ENCODE peak calls at places on chromosomes 16 and 17, in nine cellular contexts. One of them, this sample, is unnamed.

GRCh38 chr17:51166987-51167931 is 1.0 kb downstream of the NME2 start:
- DNase-seq in NCI-H69: peak
- DNase-seq in stomach: peak
- DNase-seq in Caki2: peak
- DNase-seq in neural progenitor cell: peak
- DNase-seq in activated naive CD8-positive, alpha-beta T cell treated with anti-CD3 and anti-CD28 coated beads, Interleukin-2, amount 50 U/mL, for 24 hours: peak
- DNase-seq in H7: peak
- DNase-seq in HEK293T: peak
- DNase-seq in posterior cingulate gyrus: peak
- DNase-seq in this sample: peak

GRCh38 chr16:265711-266110 is 10.0 kb downstream of the RGS11 start:
- DNase-seq in NCI-H69: no peak
- DNase-seq in stomach: peak
- DNase-seq in Caki2: no peak
- DNase-seq in neural progenitor cell: no peak
- DNase-seq in activated naive CD8-positive, alpha-beta T cell treated with anti-CD3 and anti-CD28 coated beads, Interleukin-2, amount 50 U/mL, for 24 hours: no peak
- DNase-seq in H7: peak
- DNase-seq in HEK293T: no peak
- DNase-seq in posterior cingulate gyrus: no peak
- DNase-seq in this sample: no peak

GRCh38 chr17:3843935-3844516 is 2.0 kb downstream of the NCBP3 start:
- DNase-seq in NCI-H69: peak
- DNase-seq in stomach: peak
- DNase-seq in Caki2: peak
- DNase-seq in neural progenitor cell: peak
- DNase-seq in activated naive CD8-positive, alpha-beta T cell treated with anti-CD3 and anti-CD28 coated beads, Interleukin-2, amount 50 U/mL, for 24 hours: peak
- DNase-seq in H7: peak
- DNase-seq in HEK293T: peak
- DNase-seq in posterior cingulate gyrus: peak
- DNase-seq in this sample: peak

GRCh38 chr16:72467157-72467759 is 295.3 kb upstream of the PMFBP1 start:
- DNase-seq in NCI-H69: peak
- DNase-seq in stomach: no peak
- DNase-seq in Caki2: peak
- DNase-seq in neural progenitor cell: peak
- DNase-seq in activated naive CD8-positive, alpha-beta T cell treated with anti-CD3 and anti-CD28 coated beads, Interleukin-2, amount 50 U/mL, for 24 hours: no peak
- DNase-seq in H7: peak
- DNase-seq in HEK293T: peak
- DNase-seq in posterior cingulate gyrus: no peak
- DNase-seq in this sample: peak

GRCh38 chr17:38746004-38746892 is 1.9 kb downstream of the PCGF2 start:
- DNase-seq in NCI-H69: peak
- DNase-seq in stomach: no peak
- DNase-seq in Caki2: no peak
- DNase-seq in neural progenitor cell: no peak
- DNase-seq in activated naive CD8-positive, alpha-beta T cell treated with anti-CD3 and anti-CD28 coated beads, Interleukin-2, amount 50 U/mL, for 24 hours: no peak
- DNase-seq in H7: peak
- DNase-seq in HEK293T: no peak
- DNase-seq in posterior cingulate gyrus: peak
- DNase-seq in this sample: no peak

GRCh38 chr17:64385187-64386083 is 5.2 kb downstream of the PECAM1 start:
- DNase-seq in NCI-H69: no peak
- DNase-seq in stomach: no peak
- DNase-seq in Caki2: peak
- DNase-seq in neural progenitor cell: no peak
- DNase-seq in activated naive CD8-positive, alpha-beta T cell treated with anti-CD3 and anti-CD28 coated beads, Interleukin-2, amount 50 U/mL, for 24 hours: peak
- DNase-seq in H7: no peak
- DNase-seq in HEK293T: no peak
- DNase-seq in posterior cingulate gyrus: peak
- DNase-seq in this sample: peak

GRCh38 chr16:1066584-1067172 is 5.9 kb upstream of the SSTR5 start:
- DNase-seq in NCI-H69: peak
- DNase-seq in stomach: no peak
- DNase-seq in Caki2: no peak
- DNase-seq in neural progenitor cell: no peak
- DNase-seq in activated naive CD8-positive, alpha-beta T cell treated with anti-CD3 and anti-CD28 coated beads, Interleukin-2, amount 50 U/mL, for 24 hours: no peak
- DNase-seq in H7: no peak
- DNase-seq in HEK293T: no peak
- DNase-seq in posterior cingulate gyrus: no peak
- DNase-seq in this sample: no peak

GRCh38 chr17:54844262-54844661 is 56.4 kb upstream of the TOM1L1 start:
- DNase-seq in NCI-H69: no peak
- DNase-seq in stomach: no peak
- DNase-seq in Caki2: no peak
- DNase-seq in neural progenitor cell: no peak
- DNase-seq in activated naive CD8-positive, alpha-beta T cell treated with anti-CD3 and anti-CD28 coated beads, Interleukin-2, amount 50 U/mL, for 24 hours: no peak
- DNase-seq in H7: no peak
- DNase-seq in HEK293T: no peak
- DNase-seq in posterior cingulate gyrus: no peak
- DNase-seq in this sample: no peak

GRCh38 chr17:17538417-17539391 is 42.5 kb upstream of the RASD1 start:
- DNase-seq in NCI-H69: peak
- DNase-seq in stomach: peak
- DNase-seq in Caki2: no peak
- DNase-seq in neural progenitor cell: no peak
- DNase-seq in activated naive CD8-positive, alpha-beta T cell treated with anti-CD3 and anti-CD28 coated beads, Interleukin-2, amount 50 U/mL, for 24 hours: no peak
- DNase-seq in H7: no peak
- DNase-seq in HEK293T: peak
- DNase-seq in posterior cingulate gyrus: no peak
- DNase-seq in this sample: peak

GRCh38 chr17:70048020-70048419 is 27.0 kb upstream of the KCNJ16 start:
- DNase-seq in NCI-H69: no peak
- DNase-seq in stomach: no peak
- DNase-seq in Caki2: no peak
- DNase-seq in neural progenitor cell: no peak
- DNase-seq in activated naive CD8-positive, alpha-beta T cell treated with anti-CD3 and anti-CD28 coated beads, Interleukin-2, amount 50 U/mL, for 24 hours: no peak
- DNase-seq in H7: no peak
- DNase-seq in HEK293T: no peak
- DNase-seq in posterior cingulate gyrus: no peak
- DNase-seq in this sample: no peak

This sample was measured in K562.